ENCODE peak calls at places on chromosomes 16 and 17, in nine cellular contexts. R is A549, X is stomach, F is K562, A is adrenal gland, S is heart left ventricle, P is upper lobe of left lung, E is Peyer's patch, T is right lobe of liver. W is an unnamed sample.

GRCh38 chr17:70098030-70098429 is 23.0 kb downstream of the KCNJ16 start:
- DNase-seq in R (no peak), X (no peak), F (no peak), A (no peak), S (no peak), P (no peak), E (no peak), T (no peak), W (no peak)

GRCh38 chr16:82062645-82063058 is 27.6 kb downstream of the HSD17B2 start:
- DNase-seq in R (no peak), X (no peak), F (no peak), A (no peak), S (no peak), P (peak), E (no peak), T (no peak), W (no peak)

GRCh38 chr16:71230122-71230845 is at the start of gene HYDIN:
- DNase-seq in R (peak), X (no peak), F (peak), A (peak), S (no peak), P (peak), E (peak), T (peak), W (peak)

GRCh38 chr16:78638371-78638770 is 538.9 kb downstream of the WWOX start:
- DNase-seq in R (no peak), X (no peak), F (no peak), A (no peak), S (no peak), P (no peak), E (no peak), T (no peak), W (no peak)

GRCh38 chr17:79919164-79919585 is 79.9 kb upstream of the CBX4 start:
- DNase-seq in R (peak), X (peak), F (no peak), A (peak), S (peak), P (peak), E (peak), T (peak), W (peak)

GRCh38 chr16:26710475-26710874 is 356.3 kb upstream of the C16orf82 start:
- DNase-seq in R (no peak), X (no peak), F (no peak), A (no peak), S (no peak), P (no peak), E (no peak), T (no peak), W (no peak)

GRCh38 chr16:68590201-68590994 is 51.3 kb downstream of the ZFP90 start:
- DNase-seq in R (peak), X (peak), F (peak), A (peak), S (no peak), P (peak), E (peak), T (peak), W (peak)

GRCh38 chr16:7376227-7376626 is 43.6 kb downstream of the RBFOX1 start:
- DNase-seq in R (no peak), X (no peak), F (no peak), A (no peak), S (no peak), P (no peak), E (no peak), T (no peak), W (no peak)

GRCh38 chr17:1165836-1166235 is 13.9 kb downstream of the ABR start:
- DNase-seq in R (no peak), X (no peak), F (no peak), A (no peak), S (no peak), P (no peak), E (no peak), T (no peak), W (no peak)

GRCh38 chr17:68777243-68777855 is 176.2 kb upstream of the FAM20A start:
- DNase-seq in R (peak), X (peak), F (peak), A (peak), S (peak), P (peak), E (no peak), T (peak), W (no peak)

GRCh38 chr17:59001158-59001814 is 105.4 kb downstream of the TRIM37 start:
- DNase-seq in R (no peak), X (peak), F (peak), A (peak), S (peak), P (peak), E (no peak), T (peak), W (no peak)
- TF ChIP-seq POLR2A in R (no peak), X (no peak), F (no peak), A (no peak), S (no peak), P (no peak), E (no peak), T (peak), W (no peak)

GRCh38 chr17:80955078-80955477 is 36.6 kb upstream of the CHMP6 start:
- DNase-seq in R (no peak), X (no peak), F (no peak), A (no peak), S (no peak), P (no peak), E (no peak), T (no peak), W (no peak)
- TF ChIP-seq POLR2A in R (no peak), X (no peak), F (no peak), A (no peak), S (no peak), P (no peak), E (no peak), T (no peak), W (no peak)

DNA sequence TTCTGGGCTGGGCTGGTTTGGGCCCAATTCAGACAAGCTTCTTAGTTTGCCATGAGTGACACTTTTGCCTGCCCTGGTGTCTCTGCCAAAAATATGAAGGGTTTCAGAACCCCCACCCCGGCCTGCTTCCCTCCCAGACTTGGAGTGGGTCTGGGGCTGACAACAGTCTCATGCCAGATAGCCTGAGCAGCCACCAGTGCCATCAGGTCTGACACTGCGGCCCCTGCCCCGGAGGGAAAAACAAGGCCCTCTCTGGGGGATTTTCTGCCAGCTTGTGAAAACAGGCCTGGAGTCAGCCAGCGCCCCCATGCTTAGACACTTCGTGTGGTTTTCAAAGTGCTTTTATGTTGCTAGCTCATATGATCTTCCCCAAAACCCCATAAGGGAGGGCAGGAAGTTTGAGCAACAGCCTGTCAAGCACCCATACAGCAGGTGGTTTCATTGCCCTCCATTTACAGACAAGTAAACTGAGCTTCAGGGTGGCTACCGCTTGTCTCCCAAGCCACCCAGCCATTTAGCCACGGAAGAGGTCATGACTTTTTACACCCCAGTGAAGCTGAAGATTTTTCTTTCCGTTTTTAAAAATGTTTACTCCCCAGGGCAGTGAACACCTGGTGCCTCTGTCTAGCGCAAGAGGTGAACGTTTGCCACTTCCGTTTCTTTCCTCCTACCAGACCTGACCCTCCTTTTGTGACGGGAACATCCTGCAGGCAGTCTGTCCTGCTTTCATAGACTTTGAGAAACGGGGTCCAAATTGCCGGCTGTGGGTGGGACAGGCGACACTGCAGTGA is 300.6 kb downstream of the SEC14L1 start:
- DNase-seq in R (no peak), X (no peak), F (no peak), A (no peak), S (no peak), P (no peak), E (no peak), T (peak), W (no peak)
- TF ChIP-seq POLR2A in R (no peak), X (no peak), F (no peak), A (no peak), S (no peak), P (no peak), E (no peak), T (no peak), W (no peak)

DNA sequence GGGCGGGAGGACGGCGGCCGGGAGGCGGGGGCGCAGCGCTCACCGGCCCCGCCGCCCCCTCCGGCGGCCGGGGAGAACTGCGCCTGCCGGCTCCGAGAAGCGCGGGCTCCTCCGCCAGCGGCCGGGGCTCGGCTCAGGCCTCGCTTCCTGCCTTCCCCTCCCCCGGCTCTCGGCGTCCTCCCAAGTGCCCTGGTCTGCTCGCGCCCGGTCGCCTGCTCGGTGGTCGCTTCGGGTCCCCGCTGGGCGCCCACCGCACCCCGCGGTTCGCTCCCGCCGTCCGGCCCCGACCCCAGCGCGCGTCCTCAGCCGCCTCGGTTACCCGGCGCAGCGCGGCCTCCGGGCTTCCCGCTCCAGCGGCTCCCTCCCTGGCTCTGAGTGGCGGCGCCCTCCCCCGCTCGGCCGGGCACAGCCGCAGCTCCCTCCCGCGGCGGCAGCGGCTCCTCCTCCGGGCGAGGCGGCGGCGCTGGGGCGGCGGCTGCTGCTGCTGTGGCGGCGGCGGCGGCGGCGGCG is 294 bp downstream of the UBTF start:
- DNase-seq in R (peak), X (peak), F (no peak), A (peak), S (peak), P (peak), E (peak), T (peak), W (peak)
- TF ChIP-seq POLR2A in R (no peak), X (no peak), F (peak), A (no peak), S (no peak), P (peak), E (peak), T (peak), W (peak)

GRCh38 chr16:85437161-85438052 is 175.7 kb upstream of the GSE1 start:
- DNase-seq in R (no peak), X (peak), F (peak), A (no peak), S (no peak), P (peak), E (peak), T (no peak), W (no peak)
- TF ChIP-seq POLR2A in R (no peak), X (no peak), F (no peak), A (no peak), S (no peak), P (no peak), E (no peak), T (no peak), W (no peak)

W was measured in H54.